ENCODE peak calls at places on chromosomes 13 and 19, in six cellular contexts. Z is ovary, H is left lung, R is GM23248, S is stomach, E is uterus. G is an unnamed sample.

GRCh38 chr13:101919541-101920306 is 467.2 kb downstream of the ITGBL1 start:
- DNase-seq in Z (no peak), H (peak; percentile 31), R (peak; percentile 32), S (no peak), E (no peak), G (no peak)

GRCh38 chr13:66660013-66660804 is 569.9 kb downstream of the PCDH9 start:
- DNase-seq in Z (no peak), H (no peak), R (peak; percentile 2), S (no peak), E (no peak), G (peak; percentile 79)

GRCh38 chr19:2663920-2664571 is 38.4 kb downstream of the GNG7 start:
- DNase-seq in Z (no peak), H (no peak), R (no peak), S (peak; percentile 47), E (no peak), G (peak; percentile 75)

GRCh38 chr19:33823341-33823740 is 26.7 kb downstream of the KCTD15 start:
- DNase-seq in Z (no peak), H (no peak), R (no peak), S (no peak), E (no peak), G (no peak)

GRCh38 chr13:75139291-75139690 is 342.7 kb downstream of the TBC1D4 start:
- DNase-seq in Z (no peak), H (no peak), R (peak; percentile 20), S (no peak), E (no peak), G (no peak)

GRCh38 chr13:23852351-23852750 is 36.8 kb downstream of the MIPEP start:
- DNase-seq in Z (no peak), H (no peak), R (no peak), S (no peak), E (no peak), G (no peak)

GRCh38 chr13:27203854-27204253 is 32.2 kb upstream of the USP12 start:
- DNase-seq in Z (no peak), H (no peak), R (peak; percentile 39), S (no peak), E (no peak), G (no peak)

GRCh38 chr13:25300861-25301346 is 521 bp upstream of the NUP58 start:
- DNase-seq in Z (peak; percentile 58), H (peak; percentile 38), R (no peak), S (no peak), E (peak; percentile 36), G (no peak)

GRCh38 chr13:25064396-25064795 is 31.5 kb upstream of the PABPC3 start:
- DNase-seq in Z (no peak), H (no peak), R (no peak), S (no peak), E (no peak), G (no peak)

GRCh38 chr19:13103961-13104847 is 1.5 kb upstream of the LYL1 start:
- DNase-seq in Z (peak; percentile 59), H (no peak), R (peak; percentile 52), S (peak; percentile 45), E (peak; percentile 51), G (peak; percentile 96)

GRCh38 chr13:84917252-84917878 is 881.9 kb downstream of the SLITRK6 start:
- DNase-seq in Z (no peak), H (no peak), R (peak; percentile 18), S (no peak), E (no peak), G (peak; percentile 60)

GRCh38 chr13:32142115-32142514 is 110.5 kb downstream of the FRY start:
- DNase-seq in Z (no peak), H (no peak), R (no peak), S (no peak), E (no peak), G (no peak)

GRCh38 chr19:29266001-29266400 is 53.0 kb upstream of the UQCRFS1 start:
- DNase-seq in Z (no peak), H (no peak), R (no peak), S (no peak), E (no peak), G (no peak)

GRCh38 chr19:46350758-46351159 is 3.9 kb downstream of the PPP5C start:
- DNase-seq in Z (no peak), H (no peak), R (no peak), S (no peak), E (no peak), G (peak; percentile 51)

GRCh38 chr19:10454267-10454666 is 33.9 kb downstream of the PDE4A start:
- DNase-seq in Z (no peak), H (no peak), R (peak; percentile 43), S (no peak), E (no peak), G (no peak)

GRCh38 chr13:48586591-48587103 is 53.8 kb upstream of the RCBTB2 start:
- DNase-seq in Z (peak; percentile 57), H (no peak), R (peak; percentile 35), S (peak; percentile 54), E (peak; percentile 37), G (no peak)

GRCh38 chr19:676343-677105 is at the start of gene FSTL3:
- DNase-seq in Z (peak; percentile 73), H (no peak), R (peak; percentile 69), S (no peak), E (peak; percentile 58), G (no peak)

GRCh38 chr19:17058236-17058635 is 17.0 kb downstream of the HAUS8 start:
- DNase-seq in Z (no peak), H (no peak), R (peak; percentile 55), S (no peak), E (no peak), G (no peak)

GRCh38 chr19:45878043-45878794 is 7.7 kb downstream of the IRF2BP1 start:
- DNase-seq in Z (no peak), H (no peak), R (no peak), S (peak; percentile 93), E (no peak), G (no peak)

GRCh38 chr19:15469513-15470297 is 5.4 kb upstream of the RASAL3 start:
- DNase-seq in Z (no peak), H (no peak), R (peak; percentile 40), S (no peak), E (no peak), G (no peak)

GRCh38 chr19:35202722-35203674 is 25.5 kb downstream of the FAM187B start:
- DNase-seq in Z (no peak), H (no peak), R (no peak), S (no peak), E (no peak), G (no peak)

DNA sequence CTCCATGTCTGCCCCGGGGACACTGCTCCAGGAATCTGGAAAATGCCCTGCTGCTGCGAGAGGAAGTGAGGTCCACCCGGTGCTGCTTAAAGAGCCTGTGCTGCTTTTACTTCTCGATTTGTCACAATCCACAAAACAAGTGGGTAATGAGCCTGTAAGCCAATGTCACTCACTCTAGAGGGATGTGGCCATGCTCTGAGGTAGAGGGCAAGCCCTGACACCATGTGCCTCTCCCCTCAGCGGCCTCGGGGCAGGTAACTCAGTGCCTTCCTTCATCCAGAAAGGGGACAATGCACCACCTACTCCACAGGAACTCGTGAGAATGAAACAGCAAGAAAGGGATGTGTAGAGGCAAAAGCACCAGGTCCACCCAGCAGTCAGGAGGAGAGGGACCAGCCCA is 106.2 kb downstream of the TUBA3C start:
- DNase-seq in Z (no peak), H (no peak), R (no peak), S (no peak), E (no peak), G (no peak)
- H3K9me3 ChIP-seq in Z (no peaks in the 10 kb centered on the region), H (peaks cover 16% of the 10 kb centered on the region), R (no peaks in the 10 kb centered on the region), S (peaks cover 35% of the 10 kb centered on the region), E (no peaks in the 10 kb centered on the region), G (no peaks in the 10 kb centered on the region)

GRCh38 chr19:12042893-12043292 is 7.4 kb upstream of the ZNF433 start:
- DNase-seq in Z (no peak), H (no peak), R (no peak), S (no peak), E (no peak), G (no peak)

GRCh38 chr19:12047868-12048267 is 4.9 kb downstream of the ZNF878 start:
- DNase-seq in Z (no peak), H (no peak), R (peak; percentile 17), S (no peak), E (no peak), G (no peak)

DNA sequence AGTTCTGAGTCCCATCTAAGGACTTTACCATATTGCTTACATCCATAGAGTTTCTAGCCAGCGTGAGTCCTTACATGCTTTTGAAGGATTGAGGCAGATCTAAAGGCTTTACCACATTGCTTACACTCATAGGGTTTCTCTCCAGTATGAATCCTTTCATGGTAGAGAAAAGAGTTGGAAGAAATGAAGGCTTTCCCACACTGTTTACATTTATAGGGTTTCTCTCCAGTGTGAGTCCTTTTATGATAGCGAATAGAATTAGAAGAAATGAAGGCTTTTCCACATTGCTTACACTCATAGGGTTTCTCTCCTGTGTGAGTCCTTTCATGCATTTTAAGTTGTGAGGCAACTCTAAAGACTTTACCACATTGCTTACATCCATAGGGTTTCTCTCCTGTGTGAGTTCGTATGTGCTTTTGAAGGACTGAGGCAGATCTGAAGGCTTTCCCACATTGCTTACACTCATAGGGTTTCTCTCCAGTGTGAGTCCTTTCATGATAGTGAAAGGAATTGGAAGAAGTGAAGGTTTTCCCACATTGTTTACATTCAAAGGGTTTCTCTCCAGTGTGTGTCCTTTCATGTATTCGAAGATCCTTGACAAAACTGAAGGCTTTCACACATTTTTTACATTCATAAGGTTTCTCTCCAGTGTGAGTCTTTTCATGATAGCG is 8.4 kb upstream of the ZNF433 start:
- DNase-seq in Z (no peak), H (no peak), R (no peak), S (no peak), E (no peak), G (no peak)
- H3K9me3 ChIP-seq in Z (peaks cover 8% of the 10 kb centered on the region), H (peaks cover 60% of the 10 kb centered on the region), R (no peaks in the 10 kb centered on the region), S (peaks cover 49% of the 10 kb centered on the region), E (peaks cover 9% of the 10 kb centered on the region), G (peaks cover 7% of the 10 kb centered on the region)

GRCh38 chr19:51915324-51915867 is 10.6 kb upstream of the ZNF649 start:
- DNase-seq in Z (no peak), H (no peak), R (no peak), S (no peak), E (no peak), G (no peak)
- H3K9me3 ChIP-seq in Z (peaks cover 50% of the 10 kb centered on the region), H (peaks cover 99% of the 10 kb centered on the region), R (no peaks in the 10 kb centered on the region), S (peaks cover 97% of the 10 kb centered on the region), E (peaks cover 9% of the 10 kb centered on the region), G (peaks cover 45% of the 10 kb centered on the region)

GRCh38 chr19:57655443-57655842 is 13.3 kb upstream of the ZSCAN4 start:
- DNase-seq in Z (no peak), H (no peak), R (no peak), S (no peak), E (no peak), G (no peak)
- H3K9me3 ChIP-seq in Z (peaks cover 13% of the 10 kb centered on the region), H (peaks cover 41% of the 10 kb centered on the region), R (no peaks in the 10 kb centered on the region), S (peaks cover 45% of the 10 kb centered on the region), E (no peaks in the 10 kb centered on the region), G (no peaks in the 10 kb centered on the region)

GRCh38 chr19:22427587-22428298 is 5.6 kb upstream of the ZNF98 start:
- DNase-seq in Z (no peak), H (no peak), R (no peak), S (no peak), E (no peak), G (no peak)

GRCh38 chr19:22426901-22427300 is 4.8 kb upstream of the ZNF98 start:
- DNase-seq in Z (no peak), H (no peak), R (no peak), S (no peak), E (no peak), G (no peak)

GRCh38 chr19:22421797-22422196 is 349 bp downstream of the ZNF98 start:
- DNase-seq in Z (no peak), H (no peak), R (no peak), S (no peak), E (no peak), G (no peak)

GRCh38 chr19:22422220-22422619 is at the start of gene ZNF98:
- DNase-seq in Z (no peak), H (no peak), R (no peak), S (no peak), E (peak; percentile 35), G (no peak)
- H3K9me3 ChIP-seq in Z (peaks cover 7% of the 10 kb centered on the region), H (peaks cover 93% of the 10 kb centered on the region), R (no peaks in the 10 kb centered on the region), S (peaks cover 84% of the 10 kb centered on the region), E (no peaks in the 10 kb centered on the region), G (no peaks in the 10 kb centered on the region)